ENCODE peak calls at places on chromosomes 7 and 10, in ten cellular contexts. L is RWPE1; B is kidney; N is GM23338; X is lung; G is neural progenitor cell; V is CD8-positive, alpha-beta T cell; U is spleen; T is uterus; K is hepatocyte. A is an unnamed sample.

GRCh38 chr10:61989995-61990760 is 88.7 kb downstream of the ARID5B start:
- DNase-seq in L (no peak), B (no peak), N (no peak), X (no peak), G (no peak), V (no peak), U (no peak), T (no peak), K (no peak), A (no peak)

GRCh38 chr7:91636129-91636724 is 244.3 kb downstream of the MTERF1 start:
- DNase-seq in L (no peak), B (no peak), N (peak), X (no peak), G (peak), V (no peak), U (no peak), T (no peak), K (peak), A (peak)

GRCh38 chr7:17304926-17305325 is 6.5 kb downstream of the AHR start:
- DNase-seq in L (peak), B (no peak), N (no peak), X (no peak), G (no peak), V (no peak), U (no peak), T (no peak), K (peak), A (peak)

GRCh38 chr10:116490028-116490662 is 55.6 kb upstream of the PNLIP start:
- DNase-seq in L (peak), B (no peak), N (peak), X (no peak), G (peak), V (no peak), U (no peak), T (no peak), K (peak), A (peak)

GRCh38 chr10:30111340-30111980 is 52.1 kb upstream of the JCAD start:
- DNase-seq in L (no peak), B (no peak), N (no peak), X (no peak), G (no peak), V (no peak), U (no peak), T (no peak), K (no peak), A (peak)

GRCh38 chr7:37448637-37449331 is at the start of gene ELMO1:
- DNase-seq in L (peak), B (peak), N (peak), X (peak), G (peak), V (peak), U (peak), T (peak), K (peak), A (no peak)

GRCh38 chr7:114589436-114589835 is 174.8 kb downstream of the FOXP2 start:
- DNase-seq in L (no peak), B (no peak), N (no peak), X (no peak), G (peak), V (no peak), U (no peak), T (no peak), K (peak), A (no peak)

GRCh38 chr10:43292745-43293676 is 26.1 kb upstream of the RASGEF1A start:
- DNase-seq in L (peak), B (peak), N (peak), X (peak), G (peak), V (peak), U (no peak), T (peak), K (peak), A (peak)

GRCh38 chr10:119104653-119105024 is 726 bp downstream of the DENND10 start:
- DNase-seq in L (no peak), B (peak), N (peak), X (no peak), G (peak), V (no peak), U (peak), T (peak), K (peak), A (no peak)

GRCh38 chr10:47335906-47336305 is 12.3 kb upstream of the RBP3 start:
- DNase-seq in L (no peak), B (peak), N (no peak), X (no peak), G (no peak), V (no peak), U (no peak), T (no peak), K (no peak), A (no peak)

GRCh38 chr10:111784386-111784785 is 399.2 kb downstream of the GPAM start:
- DNase-seq in L (no peak), B (no peak), N (no peak), X (no peak), G (no peak), V (no peak), U (no peak), T (no peak), K (no peak), A (no peak)

GRCh38 chr7:8065356-8065813 is 96.8 kb downstream of the GLCCI1 start:
- DNase-seq in L (no peak), B (no peak), N (no peak), X (no peak), G (no peak), V (no peak), U (no peak), T (no peak), K (no peak), A (peak)

GRCh38 chr10:22550732-22551131 is 163.6 kb downstream of the PIP4K2A start:
- DNase-seq in L (peak), B (no peak), N (peak), X (no peak), G (peak), V (peak), U (peak), T (peak), K (peak), A (peak)

GRCh38 chr10:47354162-47354561 is 6.0 kb downstream of the RBP3 start:
- DNase-seq in L (peak), B (peak), N (no peak), X (no peak), G (no peak), V (no peak), U (no peak), T (no peak), K (peak), A (no peak)

GRCh38 chr7:26284995-26285632 is 6.5 kb upstream of the SNX10 start:
- DNase-seq in L (peak), B (no peak), N (peak), X (no peak), G (peak), V (no peak), U (no peak), T (no peak), K (no peak), A (no peak)

GRCh38 chr7:111068618-111069017 is 22.3 kb upstream of the LRRN3 start:
- DNase-seq in L (no peak), B (no peak), N (no peak), X (no peak), G (no peak), V (no peak), U (no peak), T (no peak), K (no peak), A (no peak)

GRCh38 chr10:123926401-123927264 is 35.0 kb upstream of the CPXM2 start:
- DNase-seq in L (peak), B (no peak), N (no peak), X (no peak), G (no peak), V (no peak), U (no peak), T (no peak), K (no peak), A (peak)

GRCh38 chr10:95268438-95268837 is 22.4 kb downstream of the PDLIM1 start:
- DNase-seq in L (no peak), B (peak), N (no peak), X (peak), G (peak), V (no peak), U (no peak), T (peak), K (peak), A (no peak)

GRCh38 chr10:104327745-104328635 is 10.3 kb downstream of the ITPRIP start:
- DNase-seq in L (peak), B (peak), N (peak), X (no peak), G (peak), V (no peak), U (peak), T (no peak), K (peak), A (peak)

GRCh38 chr10:86202226-86202625 is 164.4 kb downstream of the GRID1 start:
- DNase-seq in L (no peak), B (no peak), N (no peak), X (no peak), G (no peak), V (no peak), U (no peak), T (no peak), K (no peak), A (no peak)

GRCh38 chr7:29019896-29020295 is 61.8 kb upstream of the TRIL start:
- DNase-seq in L (no peak), B (no peak), N (no peak), X (no peak), G (no peak), V (no peak), U (no peak), T (no peak), K (no peak), A (no peak)

GRCh38 chr7:95886501-95887090 is 114.2 kb downstream of the DYNC1I1 start:
- DNase-seq in L (no peak), B (no peak), N (peak), X (no peak), G (no peak), V (no peak), U (no peak), T (no peak), K (peak), A (no peak)

GRCh38 chr10:48358162-48358561 is 51.7 kb downstream of the MAPK8 start:
- DNase-seq in L (no peak), B (no peak), N (no peak), X (no peak), G (no peak), V (no peak), U (no peak), T (no peak), K (no peak), A (no peak)

GRCh38 chr7:137592232-137592896 is 248.8 kb upstream of the PTN start:
- DNase-seq in L (peak), B (peak), N (peak), X (peak), G (peak), V (no peak), U (no peak), T (peak), K (peak), A (peak)

GRCh38 chr7:48637382-48637781 is 287.0 kb upstream of the CDC14C start:
- DNase-seq in L (no peak), B (no peak), N (no peak), X (no peak), G (no peak), V (no peak), U (no peak), T (no peak), K (no peak), A (no peak)

GRCh38 chr7:29297194-29297890 is 102.8 kb downstream of the CHN2 start:
- DNase-seq in L (no peak), B (no peak), N (peak), X (no peak), G (peak), V (no peak), U (no peak), T (no peak), K (no peak), A (no peak)

GRCh38 chr7:22219036-22219435 is 137.9 kb downstream of the RAPGEF5 start:
- DNase-seq in L (no peak), B (no peak), N (no peak), X (no peak), G (no peak), V (no peak), U (no peak), T (no peak), K (no peak), A (no peak)

GRCh38 chr10:23344251-23344841 is at the start of gene C10orf67:
- DNase-seq in L (peak), B (peak), N (peak), X (peak), G (peak), V (no peak), U (peak), T (peak), K (peak), A (no peak)

GRCh38 chr10:133208466-133208865 is 21.6 kb upstream of the UTF1 start:
- DNase-seq in L (no peak), B (peak), N (no peak), X (no peak), G (no peak), V (peak), U (no peak), T (no peak), K (no peak), A (no peak)

GRCh38 chr10:110081914-110082313 is 74.1 kb downstream of the ADD3 start:
- DNase-seq in L (peak), B (no peak), N (peak), X (no peak), G (no peak), V (no peak), U (no peak), T (no peak), K (no peak), A (peak)

GRCh38 chr10:43667317-43667731 is 18.6 kb upstream of the ZNF32 start:
- DNase-seq in L (no peak), B (no peak), N (peak), X (no peak), G (peak), V (no peak), U (no peak), T (no peak), K (peak), A (no peak)

GRCh38 chr10:19605806-19606205 is 210.4 kb upstream of the PLXDC2 start:
- DNase-seq in L (no peak), B (no peak), N (no peak), X (no peak), G (no peak), V (no peak), U (no peak), T (no peak), K (no peak), A (no peak)

GRCh38 chr10:3805791-3806381 is 20.9 kb upstream of the KLF6 start:
- DNase-seq in L (no peak), B (no peak), N (no peak), X (no peak), G (no peak), V (peak), U (peak), T (peak), K (peak), A (peak)

GRCh38 chr7:43856996-43857395 is 12.3 kb downstream of the MRPS24 start:
- DNase-seq in L (no peak), B (no peak), N (no peak), X (no peak), G (no peak), V (no peak), U (peak), T (no peak), K (no peak), A (peak)

GRCh38 chr7:54330216-54330800 is 211.9 kb upstream of the VSTM2A start:
- DNase-seq in L (no peak), B (no peak), N (no peak), X (no peak), G (peak), V (no peak), U (no peak), T (no peak), K (no peak), A (no peak)

GRCh38 chr10:30705625-30706149 is 76.1 kb upstream of the LYZL2 start:
- DNase-seq in L (no peak), B (no peak), N (peak), X (no peak), G (no peak), V (peak), U (peak), T (no peak), K (no peak), A (no peak)

GRCh38 chr10:103660364-103661197 is 167.1 kb downstream of the NEURL1 start:
- DNase-seq in L (no peak), B (peak), N (no peak), X (no peak), G (no peak), V (no peak), U (peak), T (no peak), K (no peak), A (peak)

GRCh38 chr7:20797174-20798080 is 10.7 kb upstream of the SP8 start:
- DNase-seq in L (no peak), B (peak), N (peak), X (no peak), G (peak), V (no peak), U (no peak), T (no peak), K (no peak), A (no peak)

GRCh38 chr7:115435178-115435577 is 513.3 kb downstream of the MDFIC start:
- DNase-seq in L (no peak), B (no peak), N (no peak), X (no peak), G (no peak), V (no peak), U (no peak), T (no peak), K (no peak), A (no peak)

GRCh38 chr7:3241686-3242258 is 59.3 kb upstream of the SDK1 start:
- DNase-seq in L (no peak), B (no peak), N (no peak), X (no peak), G (no peak), V (no peak), U (no peak), T (no peak), K (no peak), A (no peak)

GRCh38 chr7:24010495-24010894 is 273.5 kb upstream of the NPY start:
- DNase-seq in L (no peak), B (no peak), N (no peak), X (no peak), G (no peak), V (no peak), U (no peak), T (no peak), K (no peak), A (no peak)

GRCh38 chr7:24005517-24005916 is 278.5 kb upstream of the NPY start:
- DNase-seq in L (no peak), B (no peak), N (peak), X (no peak), G (no peak), V (no peak), U (no peak), T (no peak), K (no peak), A (no peak)
- TF ChIP-seq CTCF in L (no peak), B (no peak), N (peak), X (no peak), G (peak), V (no peak), U (no peak), T (no peak), K (no peak), A (no peak)

DNA sequence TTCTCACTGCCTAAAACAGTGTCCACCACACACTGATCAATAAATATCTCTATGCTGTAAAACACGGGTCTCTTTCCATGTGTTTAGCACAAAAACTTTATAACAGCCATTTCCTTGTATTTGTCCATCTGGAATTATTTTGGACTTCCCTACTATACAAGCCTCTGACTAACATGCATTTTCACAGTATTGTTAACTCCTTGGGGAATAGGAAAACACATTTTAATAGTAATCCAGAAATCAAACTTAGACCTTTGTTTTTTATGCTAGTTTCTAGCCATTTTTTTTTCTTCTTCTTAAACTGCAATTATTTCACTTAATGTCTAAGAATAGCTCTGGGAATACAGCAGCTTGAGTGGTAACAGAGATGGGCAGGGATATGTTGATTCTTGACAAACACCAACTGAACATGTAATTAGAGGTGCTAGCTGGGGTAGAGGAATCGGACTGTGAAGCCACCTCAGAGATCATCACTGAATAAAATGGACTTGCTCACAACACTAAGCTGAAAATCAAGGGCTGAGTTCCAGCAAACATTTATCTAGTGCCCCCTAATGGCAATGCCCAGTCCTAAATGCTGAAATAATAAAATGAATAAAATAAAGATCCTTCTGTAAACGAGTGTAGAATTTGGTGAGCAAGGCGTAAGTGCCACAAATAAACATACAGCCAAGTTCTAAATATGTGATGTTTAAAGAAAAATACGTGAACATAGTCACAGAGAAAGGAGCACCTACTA is 593.1 kb downstream of the SORCS1 start:
- DNase-seq in L (peak), B (no peak), N (peak), X (no peak), G (peak), V (no peak), U (no peak), T (no peak), K (peak), A (peak)
- TF ChIP-seq CTCF in L (no peak), B (peak), N (peak), X (no peak), G (peak), V (no peak), U (no peak), T (no peak), K (peak), A (peak)

DNA sequence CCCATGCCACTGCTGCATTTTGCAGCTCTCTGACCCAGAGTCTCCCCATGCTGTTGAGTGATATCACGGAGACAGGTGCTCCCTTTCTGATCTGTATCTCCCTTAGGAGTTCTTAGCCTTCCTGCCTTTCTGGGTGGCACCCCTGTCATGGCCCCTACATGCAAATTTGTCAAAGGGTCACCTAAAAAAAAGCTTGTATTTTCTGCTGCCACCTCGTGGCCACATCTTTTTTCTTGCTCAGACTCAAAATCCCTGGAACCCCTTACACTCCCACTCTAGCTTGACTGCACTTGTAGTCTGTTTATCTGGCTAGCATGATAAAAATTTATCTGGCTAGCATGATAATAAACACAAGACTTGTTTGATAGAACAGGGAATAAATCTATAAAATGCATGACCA is 809.1 kb downstream of the SORCS1 start:
- DNase-seq in L (no peak), B (no peak), N (peak), X (no peak), G (peak), V (no peak), U (no peak), T (no peak), K (no peak), A (no peak)
- TF ChIP-seq CTCF in L (no peak), B (no peak), N (peak), X (no peak), G (peak), V (no peak), U (no peak), T (no peak), K (peak), A (peak)

GRCh38 chr7:129054438-129055293 is at the start of gene TNPO3:
- DNase-seq in L (peak), B (peak), N (peak), X (peak), G (peak), V (peak), U (peak), T (peak), K (peak), A (peak)
- TF ChIP-seq CTCF in L (no peak), B (no peak), N (peak), X (no peak), G (peak), V (no peak), U (peak), T (peak), K (no peak), A (peak)

GRCh38 chr10:122499491-122499941 is 38.2 kb downstream of the HTRA1 start:
- DNase-seq in L (no peak), B (peak), N (no peak), X (no peak), G (no peak), V (no peak), U (peak), T (peak), K (no peak), A (no peak)
- TF ChIP-seq CTCF in L (no peak), B (no peak), N (no peak), X (no peak), G (no peak), V (no peak), U (no peak), T (no peak), K (no peak), A (no peak)

A was measured in HFFc6.